ENCODE peak calls at places on chromosomes 1 and 21, in six cellular contexts. G is transverse colon, L is H1, B is esophagus muscularis mucosa, E is K562, Z is stomach. Y is an unnamed sample.

GRCh38 chr1:10631121-10631810 is 156.5 kb downstream of the PEX14 start:
- DNase-seq in G (no peak), L (no peak), B (no peak), E (no peak), Z (no peak), Y (no peak)

GRCh38 chr1:119635801-119636390 is 12.2 kb downstream of the ZNF697 start:
- DNase-seq in G (no peak), L (no peak), B (no peak), E (no peak), Z (no peak), Y (no peak)

GRCh38 chr1:30670195-30671060 is 53.0 kb downstream of the MATN1 start:
- DNase-seq in G (no peak), L (no peak), B (no peak), E (no peak), Z (no peak), Y (no peak)

GRCh38 chr1:201468501-201468843 is 516 bp downstream of the PHLDA3 start:
- DNase-seq in G (no peak), L (no peak), B (no peak), E (no peak), Z (peak; percentile 44), Y (peak; percentile 61)

GRCh38 chr1:67053535-67053784 is 488 bp downstream of the SLC35D1 start:
- DNase-seq in G (peak; percentile 79), L (peak; percentile 69), B (no peak), E (peak; percentile 59), Z (peak; percentile 76), Y (no peak)

GRCh38 chr1:181081399-181081798 is 7.1 kb upstream of the IER5 start:
- DNase-seq in G (no peak), L (no peak), B (no peak), E (no peak), Z (no peak), Y (no peak)

GRCh38 chr1:114207635-114208034 is 54.0 kb upstream of the SYT6 start:
- DNase-seq in G (no peak), L (no peak), B (no peak), E (no peak), Z (no peak), Y (no peak)

GRCh38 chr21:41802185-41802584 is 35.3 kb upstream of the RIPK4 start:
- DNase-seq in G (no peak), L (no peak), B (no peak), E (no peak), Z (no peak), Y (no peak)

GRCh38 chr1:234926252-234926573 is 202.4 kb downstream of the TOMM20 start:
- DNase-seq in G (no peak), L (no peak), B (no peak), E (no peak), Z (no peak), Y (no peak)

GRCh38 chr1:143698016-143698415 is 273.8 kb downstream of the FAM72C start:
- DNase-seq in G (peak; percentile 74), L (peak; percentile 73), B (no peak), E (peak; percentile 74), Z (peak; percentile 36), Y (no peak)

GRCh38 chr1:164794310-164794709 is 235.3 kb downstream of the PBX1 start:
- DNase-seq in G (no peak), L (no peak), B (no peak), E (no peak), Z (no peak), Y (no peak)

GRCh38 chr1:166884040-166884642 is 8.1 kb upstream of the TADA1 start:
- DNase-seq in G (peak; percentile 53), L (peak; percentile 91), B (no peak), E (peak; percentile 57), Z (peak; percentile 54), Y (peak; percentile 23)

GRCh38 chr1:212242288-212242984 is 42.8 kb upstream of the PPP2R5A start:
- DNase-seq in G (no peak), L (no peak), B (no peak), E (peak; percentile 71), Z (no peak), Y (no peak)

GRCh38 chr21:33981341-33982101 is 65.9 kb upstream of the ATP5PO start:
- DNase-seq in G (no peak), L (no peak), B (no peak), E (no peak), Z (no peak), Y (no peak)

GRCh38 chr1:40300249-40300567 is 16.9 kb downstream of the COL9A2 start:
- DNase-seq in G (no peak), L (no peak), B (peak; percentile 64), E (no peak), Z (no peak), Y (no peak)

GRCh38 chr1:86758570-86758969 is 54.2 kb downstream of the SH3GLB1 start:
- DNase-seq in G (peak; percentile 78), L (no peak), B (no peak), E (no peak), Z (peak; percentile 45), Y (no peak)

DNA sequence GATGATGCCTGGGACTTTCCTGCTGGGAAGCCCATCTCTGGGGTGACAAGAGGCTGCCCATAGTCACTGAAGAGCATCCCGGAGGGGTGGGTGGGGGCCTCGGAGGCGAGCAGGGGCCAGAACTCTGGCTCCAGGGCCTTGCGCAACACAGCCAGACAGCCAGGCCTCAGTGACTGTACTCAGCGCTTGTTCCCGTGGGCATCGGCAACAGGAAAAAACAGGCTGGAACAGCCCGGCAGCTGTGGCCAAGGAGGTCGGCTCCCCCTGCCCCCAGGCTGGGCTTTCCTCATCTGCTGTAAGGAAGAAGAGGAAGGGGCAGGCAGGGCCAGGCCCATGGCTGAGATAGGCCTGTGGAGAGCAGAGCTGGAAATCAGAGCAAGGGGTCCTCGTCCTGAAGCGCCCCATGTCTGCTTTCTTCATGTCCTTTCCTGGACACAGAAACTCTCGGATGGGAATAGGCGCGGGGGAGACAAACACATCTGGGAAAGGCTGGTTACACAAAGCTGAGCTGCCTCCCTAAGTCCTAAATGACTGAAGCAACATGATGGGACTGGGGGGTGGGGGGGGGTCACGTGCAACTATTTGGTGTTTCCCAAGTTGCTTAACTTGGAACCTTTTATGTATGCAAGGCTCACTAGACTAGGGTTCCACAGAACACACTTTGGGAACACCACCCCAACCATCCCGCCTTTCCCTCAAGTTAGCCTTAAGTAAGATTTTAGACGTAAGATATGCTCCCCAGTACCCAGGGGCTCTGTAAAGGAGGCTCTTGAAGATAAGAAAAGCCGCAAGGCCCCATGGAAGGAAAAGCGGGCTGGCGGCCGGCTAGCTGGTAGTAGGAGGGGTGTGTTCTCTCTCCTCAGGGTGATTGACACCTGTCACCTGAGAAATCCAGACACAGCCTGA is 30.7 kb downstream of the HSPG2 start:
- DNase-seq in G (no peak), L (no peak), B (peak; percentile 96), E (peak; percentile 86), Z (no peak), Y (no peak)
- TF ChIP-seq POLR2AphosphoS5 in G (peak; percentile 29), L (no peak), B (peak; percentile 78), E (peak; percentile 74), Z (peak; percentile 46), Y (no peak)

DNA sequence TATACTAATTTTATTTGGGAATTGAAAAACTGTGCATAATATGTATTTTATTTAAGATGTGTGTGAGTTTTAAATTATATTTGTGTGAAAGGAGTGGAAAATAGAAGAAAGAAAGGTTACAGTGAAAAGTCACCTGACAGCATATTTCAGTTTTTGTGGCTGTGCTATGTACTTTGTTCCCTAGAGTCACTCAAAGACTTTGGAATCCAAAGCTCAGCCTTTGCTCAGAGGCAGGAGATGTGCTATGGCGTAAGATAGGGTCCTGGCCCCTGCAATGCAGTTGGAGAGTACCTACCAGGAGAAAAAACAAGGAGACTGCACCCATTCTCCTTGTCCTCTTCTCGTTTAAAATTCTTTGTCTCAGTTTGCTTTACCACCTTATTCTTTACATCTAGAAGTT is 2.9 kb downstream of the CCDC30 start:
- DNase-seq in G (no peak), L (no peak), B (no peak), E (no peak), Z (no peak), Y (no peak)
- TF ChIP-seq POLR2A in G (no peak), L (no peak), B (no peak), E (no peak), Z (no peak), Y (no peak)

GRCh38 chr1:93846929-93847810 is 31.8 kb downstream of the DNTTIP2 start:
- DNase-seq in G (peak; percentile 92), L (peak; percentile 90), B (peak; percentile 97), E (peak; percentile 63), Z (peak; percentile 89), Y (peak; percentile 73)
- TF ChIP-seq POLR2AphosphoS5 in G (peak; percentile 76), L (peak; percentile 40), B (peak; percentile 85), E (no peak), Z (peak; percentile 56), Y (no peak)

DNA sequence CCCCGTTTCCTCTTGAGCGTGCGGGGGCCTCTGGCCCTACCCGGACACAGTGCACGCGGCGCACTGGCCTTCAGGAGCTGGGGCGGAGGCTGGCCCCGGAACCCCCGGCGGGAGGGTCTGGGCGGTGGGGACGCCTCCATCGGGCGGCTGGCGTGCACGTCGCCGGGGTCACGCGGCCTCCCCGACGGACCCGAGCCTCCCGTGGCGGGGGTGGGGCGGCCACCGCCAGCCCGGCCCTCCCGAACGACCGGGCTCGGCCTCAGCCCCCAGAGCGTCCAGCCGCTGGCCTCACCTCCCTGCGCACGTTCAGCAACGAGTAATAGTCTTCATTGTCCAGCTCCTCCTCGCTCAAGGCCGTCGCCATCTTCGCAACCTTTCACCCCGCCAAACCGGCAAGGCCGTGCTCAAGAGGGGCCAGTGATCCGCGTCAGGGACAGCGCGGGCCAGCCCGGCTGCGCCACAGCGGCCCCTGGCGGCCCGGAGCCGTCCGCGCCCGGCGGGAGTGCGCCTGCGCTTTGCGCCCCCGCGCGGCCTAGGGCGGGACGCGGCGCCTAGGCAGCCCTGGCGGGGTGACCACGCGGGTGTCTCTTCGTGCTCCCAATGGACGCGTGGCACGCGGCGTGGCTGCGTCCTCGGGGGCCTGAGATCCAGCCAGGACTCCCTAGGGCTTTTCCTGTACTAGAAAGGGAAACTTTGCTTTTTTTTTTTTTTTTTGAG is at the start of gene DNAJC11:
- DNase-seq in G (peak; percentile 91), L (peak; percentile 94), B (peak; percentile 94), E (peak; percentile 97), Z (peak; percentile 90), Y (peak; percentile 96)
- TF ChIP-seq POLR2A in G (peak; percentile 30), L (peak; percentile 88), B (no peak), E (peak; percentile 91), Z (no peak), Y (peak; percentile 90)

Y was measured in GM12891.